ENCODE peak calls at places on chromosomes 12 and 14, in five cellular contexts. One of them, this sample, is unnamed.

GRCh38 chr12:77943466-77943865 is 112.8 kb downstream of the NAV3 start:
- DNase-seq in MM.1S: no peak
- DNase-seq in IMR-90: peak; percentile 87
- DNase-seq in PC-3: peak; percentile 84
- DNase-seq in neural progenitor cell: no peak
- DNase-seq in this sample: peak; percentile 86

GRCh38 chr12:131853832-131854797 is 25.9 kb downstream of the MMP17 start:
- DNase-seq in MM.1S: no peak
- DNase-seq in IMR-90: no peak
- DNase-seq in PC-3: peak; percentile 39
- DNase-seq in neural progenitor cell: no peak
- DNase-seq in this sample: no peak

GRCh38 chr12:55742719-55743130 is at the start of gene GDF11:
- DNase-seq in MM.1S: peak; percentile 60
- DNase-seq in IMR-90: peak; percentile 74
- DNase-seq in PC-3: peak; percentile 80
- DNase-seq in neural progenitor cell: peak; percentile 95
- DNase-seq in this sample: peak; percentile 73

GRCh38 chr14:69005432-69006148 is 26.5 kb upstream of the ACTN1 start:
- DNase-seq in MM.1S: no peak
- DNase-seq in IMR-90: peak; percentile 94
- DNase-seq in PC-3: peak; percentile 91
- DNase-seq in neural progenitor cell: peak; percentile 17
- DNase-seq in this sample: peak; percentile 77

GRCh38 chr14:77657244-77657643 is 40.8 kb upstream of the SPTLC2 start:
- DNase-seq in MM.1S: no peak
- DNase-seq in IMR-90: no peak
- DNase-seq in PC-3: no peak
- DNase-seq in neural progenitor cell: no peak
- DNase-seq in this sample: no peak

GRCh38 chr12:53483225-53483978 is 15.9 kb downstream of the MAP3K12 start:
- DNase-seq in MM.1S: no peak
- DNase-seq in IMR-90: no peak
- DNase-seq in PC-3: no peak
- DNase-seq in neural progenitor cell: no peak
- DNase-seq in this sample: no peak

GRCh38 chr12:69873429-69873828 is 48.4 kb downstream of the MYRFL start:
- DNase-seq in MM.1S: no peak
- DNase-seq in IMR-90: no peak
- DNase-seq in PC-3: peak; percentile 51
- DNase-seq in neural progenitor cell: no peak
- DNase-seq in this sample: peak; percentile 59

GRCh38 chr12:25500651-25501050 is 52.4 kb downstream of the LMNTD1 start:
- DNase-seq in MM.1S: no peak
- DNase-seq in IMR-90: no peak
- DNase-seq in PC-3: peak; percentile 37
- DNase-seq in neural progenitor cell: no peak
- DNase-seq in this sample: no peak

GRCh38 chr12:92608418-92609091 is 94.2 kb upstream of the PLEKHG7 start:
- DNase-seq in MM.1S: peak; percentile 19
- DNase-seq in IMR-90: peak; percentile 67
- DNase-seq in PC-3: peak; percentile 73
- DNase-seq in neural progenitor cell: peak; percentile 48
- DNase-seq in this sample: peak; percentile 50

GRCh38 chr14:64113279-64113678 is 180.9 kb downstream of the ESR2 start:
- DNase-seq in MM.1S: peak; percentile 74
- DNase-seq in IMR-90: no peak
- DNase-seq in PC-3: peak; percentile 22
- DNase-seq in neural progenitor cell: no peak
- DNase-seq in this sample: no peak

GRCh38 chr14:51248041-51248987 is 8.3 kb downstream of the TMX1 start:
- DNase-seq in MM.1S: no peak
- DNase-seq in IMR-90: no peak
- DNase-seq in PC-3: no peak
- DNase-seq in neural progenitor cell: no peak
- DNase-seq in this sample: no peak

GRCh38 chr14:36935976-36936678 is 236.3 kb downstream of the SLC25A21 start:
- DNase-seq in MM.1S: no peak
- DNase-seq in IMR-90: peak; percentile 4
- DNase-seq in PC-3: peak; percentile 80
- DNase-seq in neural progenitor cell: peak; percentile 9
- DNase-seq in this sample: peak; percentile 56

GRCh38 chr14:51895425-51895824 is 35.0 kb downstream of the GNG2 start:
- DNase-seq in MM.1S: no peak
- DNase-seq in IMR-90: no peak
- DNase-seq in PC-3: no peak
- DNase-seq in neural progenitor cell: no peak
- DNase-seq in this sample: no peak

GRCh38 chr12:111068281-111068680 is 147.9 kb upstream of the MYL2 start:
- DNase-seq in MM.1S: no peak
- DNase-seq in IMR-90: no peak
- DNase-seq in PC-3: no peak
- DNase-seq in neural progenitor cell: peak; percentile 41
- DNase-seq in this sample: no peak

GRCh38 chr14:61523751-61524150 is 171.6 kb upstream of the HIF1A start:
- DNase-seq in MM.1S: no peak
- DNase-seq in IMR-90: no peak
- DNase-seq in PC-3: no peak
- DNase-seq in neural progenitor cell: no peak
- DNase-seq in this sample: no peak

GRCh38 chr14:105605501-105606304 is 79.3 kb downstream of the TMEM121 start:
- DNase-seq in MM.1S: no peak
- DNase-seq in IMR-90: no peak
- DNase-seq in PC-3: no peak
- DNase-seq in neural progenitor cell: no peak
- DNase-seq in this sample: no peak

GRCh38 chr14:34496679-34497513 is 34.9 kb upstream of the SPTSSA start:
- DNase-seq in MM.1S: no peak
- DNase-seq in IMR-90: peak; percentile 100
- DNase-seq in PC-3: peak; percentile 98
- DNase-seq in neural progenitor cell: peak; percentile 28
- DNase-seq in this sample: peak; percentile 100

GRCh38 chr12:77049767-77050353 is 15.5 kb downstream of the E2F7 start:
- DNase-seq in MM.1S: peak; percentile 77
- DNase-seq in IMR-90: peak; percentile 70
- DNase-seq in PC-3: peak; percentile 83
- DNase-seq in neural progenitor cell: peak; percentile 63
- DNase-seq in this sample: peak; percentile 82

GRCh38 chr12:1220127-1221092 is 229.4 kb downstream of the ERC1 start:
- DNase-seq in MM.1S: no peak
- DNase-seq in IMR-90: no peak
- DNase-seq in PC-3: peak; percentile 73
- DNase-seq in neural progenitor cell: no peak
- DNase-seq in this sample: no peak

GRCh38 chr12:1222858-1223644 is 232.0 kb downstream of the ERC1 start:
- DNase-seq in MM.1S: no peak
- DNase-seq in IMR-90: no peak
- DNase-seq in PC-3: no peak
- DNase-seq in neural progenitor cell: no peak
- DNase-seq in this sample: no peak

GRCh38 chr12:1217191-1217949 is 226.3 kb downstream of the ERC1 start:
- DNase-seq in MM.1S: no peak
- DNase-seq in IMR-90: peak; percentile 79
- DNase-seq in PC-3: peak; percentile 94
- DNase-seq in neural progenitor cell: peak; percentile 50
- DNase-seq in this sample: peak; percentile 82

GRCh38 chr12:1216560-1216959 is 225.5 kb downstream of the ERC1 start:
- DNase-seq in MM.1S: no peak
- DNase-seq in IMR-90: no peak
- DNase-seq in PC-3: peak; percentile 3
- DNase-seq in neural progenitor cell: no peak
- DNase-seq in this sample: no peak

GRCh38 chr12:1218369-1218768 is 227.3 kb downstream of the ERC1 start:
- DNase-seq in MM.1S: no peak
- DNase-seq in IMR-90: no peak
- DNase-seq in PC-3: no peak
- DNase-seq in neural progenitor cell: no peak
- DNase-seq in this sample: no peak
- TF ChIP-seq CTCF in MM.1S: no peak
- TF ChIP-seq CTCF in IMR-90: no peak
- TF ChIP-seq CTCF in PC-3: no peak
- TF ChIP-seq CTCF in neural progenitor cell: no peak
- TF ChIP-seq CTCF in this sample: no peak

DNA sequence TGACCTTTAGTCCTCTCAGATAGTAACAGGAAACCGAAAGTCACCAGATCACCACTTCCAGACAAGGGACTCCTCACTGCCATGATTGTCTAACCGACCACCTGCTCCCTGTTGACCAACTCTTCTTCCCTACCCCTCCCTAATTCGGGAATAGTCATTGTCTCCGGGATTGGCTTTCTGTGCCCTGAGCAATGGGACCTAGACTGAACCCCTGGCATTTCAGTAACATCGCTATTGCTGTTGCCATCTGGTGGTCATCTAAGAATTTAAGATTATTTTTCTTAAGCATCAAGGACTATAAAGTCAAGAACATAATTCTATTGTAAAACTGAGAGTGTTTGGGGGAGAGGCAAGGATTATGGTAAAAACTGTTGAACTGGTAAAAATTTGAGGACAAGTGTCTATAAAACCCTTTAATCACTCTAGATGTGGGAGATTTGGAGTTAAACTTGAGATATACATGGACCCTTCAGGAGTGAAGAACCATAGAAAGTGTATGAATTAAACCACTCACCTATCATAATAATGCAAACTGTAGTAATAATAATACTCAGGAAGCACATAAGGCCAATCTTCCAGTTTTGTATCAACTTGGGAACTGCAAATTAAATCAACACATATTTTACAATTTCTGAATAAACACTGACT is 6.3 kb downstream of the CLEC2A start:
- DNase-seq in MM.1S: peak; percentile 50
- DNase-seq in IMR-90: peak; percentile 41
- DNase-seq in PC-3: peak; percentile 57
- DNase-seq in neural progenitor cell: peak; percentile 75
- DNase-seq in this sample: peak; percentile 65
- H3K9ac ChIP-seq in MM.1S: no peak overlapping the region
- H3K9ac ChIP-seq in IMR-90: no peak overlapping the region
- H3K9ac ChIP-seq in PC-3: no peak overlapping the region
- H3K9ac ChIP-seq in neural progenitor cell: no peak overlapping the region
- H3K9ac ChIP-seq in this sample: no peak overlapping the region

DNA sequence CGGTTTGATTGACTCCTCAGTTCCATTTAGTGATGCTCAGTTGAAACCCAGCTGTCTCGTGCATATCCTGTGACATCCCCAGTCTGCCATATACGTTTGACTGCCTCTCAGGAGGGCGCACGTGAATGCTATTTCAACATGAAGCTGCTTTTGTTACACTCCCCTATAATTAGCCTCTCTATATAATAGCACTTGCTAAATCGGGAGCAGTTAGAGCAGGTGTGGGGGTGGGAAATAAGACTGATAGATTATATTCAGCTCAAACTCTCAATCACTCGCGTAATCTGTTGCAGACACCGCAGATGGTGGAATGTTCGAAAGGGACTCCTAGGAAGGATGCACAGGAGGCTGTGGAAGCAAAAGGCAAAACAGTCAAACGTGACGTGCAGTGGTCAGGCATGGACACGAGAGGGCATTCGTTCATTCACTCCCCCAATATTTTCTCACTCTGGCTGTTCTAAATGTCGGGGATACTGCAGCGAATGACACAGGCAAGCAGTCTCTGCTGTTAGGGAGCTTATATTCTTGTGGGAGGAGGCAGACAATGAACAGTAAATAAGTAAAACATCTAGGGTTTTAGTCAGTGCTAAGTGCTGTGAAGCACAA is 29.8 kb downstream of the KCNA1 start:
- DNase-seq in MM.1S: no peak
- DNase-seq in IMR-90: no peak
- DNase-seq in PC-3: no peak
- DNase-seq in neural progenitor cell: no peak
- DNase-seq in this sample: no peak
- TF ChIP-seq CTCF in MM.1S: no peak
- TF ChIP-seq CTCF in IMR-90: no peak
- TF ChIP-seq CTCF in PC-3: no peak
- TF ChIP-seq CTCF in neural progenitor cell: no peak
- TF ChIP-seq CTCF in this sample: no peak

GRCh38 chr12:82583756-82584155 is 103.0 kb upstream of the TMTC2 start:
- DNase-seq in MM.1S: no peak
- DNase-seq in IMR-90: no peak
- DNase-seq in PC-3: no peak
- DNase-seq in neural progenitor cell: no peak
- DNase-seq in this sample: no peak
- H3K9ac ChIP-seq in MM.1S: no peak overlapping the region
- H3K9ac ChIP-seq in IMR-90: no peak overlapping the region
- H3K9ac ChIP-seq in PC-3: no peak overlapping the region
- H3K9ac ChIP-seq in neural progenitor cell: no peak overlapping the region
- H3K9ac ChIP-seq in this sample: no peak overlapping the region

GRCh38 chr12:72269491-72269890 is 2.7 kb upstream of the TRHDE start:
- DNase-seq in MM.1S: no peak
- DNase-seq in IMR-90: no peak
- DNase-seq in PC-3: peak; percentile 71
- DNase-seq in neural progenitor cell: no peak
- DNase-seq in this sample: peak; percentile 40

GRCh38 chr12:72268386-72268785 is 3.8 kb upstream of the TRHDE start:
- DNase-seq in MM.1S: no peak
- DNase-seq in IMR-90: no peak
- DNase-seq in PC-3: no peak
- DNase-seq in neural progenitor cell: no peak
- DNase-seq in this sample: no peak

GRCh38 chr12:72261885-72262284 is 10.3 kb upstream of the TRHDE start:
- DNase-seq in MM.1S: no peak
- DNase-seq in IMR-90: no peak
- DNase-seq in PC-3: no peak
- DNase-seq in neural progenitor cell: no peak
- DNase-seq in this sample: no peak

GRCh38 chr12:72267974-72268373 is 4.2 kb upstream of the TRHDE start:
- DNase-seq in MM.1S: no peak
- DNase-seq in IMR-90: peak; percentile 45
- DNase-seq in PC-3: peak; percentile 52
- DNase-seq in neural progenitor cell: no peak
- DNase-seq in this sample: peak; percentile 68

GRCh38 chr12:72264548-72265175 is 7.5 kb upstream of the TRHDE start:
- DNase-seq in MM.1S: peak; percentile 41
- DNase-seq in IMR-90: peak; percentile 48
- DNase-seq in PC-3: peak; percentile 62
- DNase-seq in neural progenitor cell: peak; percentile 22
- DNase-seq in this sample: peak; percentile 67
- TF ChIP-seq CTCF in MM.1S: peak; percentile 54
- TF ChIP-seq CTCF in IMR-90: peak; percentile 57
- TF ChIP-seq CTCF in PC-3: peak; percentile 77
- TF ChIP-seq CTCF in neural progenitor cell: peak; percentile 65
- TF ChIP-seq CTCF in this sample: peak; percentile 59

This sample was measured in fibroblast of lung.